ENCODE peak calls at places on chromosome 9, in eight cellular contexts. O is IMR-90, G is foreskin keratinocyte, F is A549, A is pancreas, H is gastrocnemius medialis, U is transverse colon, P is Peyer's patch. R is an unnamed sample.

GRCh38 chr9:102985162-102985900 is 9.8 kb upstream of the CYLC2 start:
- DNase-seq in O (no peak), G (no peak), F (no peak), A (no peak), H (no peak), U (no peak), P (no peak), R (no peak)

GRCh38 chr9:36584626-36585460 is 12.1 kb downstream of the MELK start:
- DNase-seq in O (peak; percentile 86), G (peak; percentile 86), F (no peak), A (no peak), H (no peak), U (no peak), P (no peak), R (no peak)

GRCh38 chr9:83355024-83355444 is 183.2 kb downstream of the FRMD3 start:
- DNase-seq in O (peak; percentile 6), G (peak; percentile 6), F (no peak), A (no peak), H (no peak), U (no peak), P (no peak), R (no peak)

GRCh38 chr9:88991066-88992030 is at the start of gene S1PR3:
- DNase-seq in O (no peak), G (peak; percentile 42), F (peak; percentile 68), A (peak; percentile 70), H (peak; percentile 23), U (peak; percentile 31), P (peak; percentile 61), R (peak; percentile 44)

GRCh38 chr9:4572184-4572826 is 82.0 kb downstream of the SLC1A1 start:
- DNase-seq in O (no peak), G (no peak), F (no peak), A (no peak), H (no peak), U (no peak), P (no peak), R (no peak)

GRCh38 chr9:137198748-137199276 is 1.7 kb downstream of the TPRN start:
- DNase-seq in O (no peak), G (no peak), F (no peak), A (peak; percentile 85), H (no peak), U (peak; percentile 39), P (no peak), R (no peak)

GRCh38 chr9:87676976-87677775 is 48.7 kb upstream of the CTSL start:
- DNase-seq in O (peak; percentile 4), G (no peak), F (no peak), A (no peak), H (peak; percentile 46), U (no peak), P (no peak), R (peak; percentile 39)

GRCh38 chr9:120925535-120926396 is 830 bp downstream of the TRAF1 start:
- DNase-seq in O (peak; percentile 99), G (peak; percentile 72), F (peak; percentile 69), A (peak; percentile 47), H (no peak), U (no peak), P (peak; percentile 66), R (no peak)

GRCh38 chr9:114851301-114851700 is 45.5 kb upstream of the TNFSF15 start:
- DNase-seq in O (no peak), G (no peak), F (no peak), A (no peak), H (no peak), U (no peak), P (no peak), R (no peak)

GRCh38 chr9:114278881-114279570 is 43.9 kb upstream of the ORM1 start:
- DNase-seq in O (peak; percentile 51), G (peak; percentile 97), F (peak; percentile 73), A (no peak), H (peak; percentile 10), U (no peak), P (no peak), R (no peak)

GRCh38 chr9:106675780-106676179 is 187.2 kb upstream of the ZNF462 start:
- DNase-seq in O (no peak), G (no peak), F (no peak), A (no peak), H (peak; percentile 92), U (no peak), P (no peak), R (no peak)

DNA sequence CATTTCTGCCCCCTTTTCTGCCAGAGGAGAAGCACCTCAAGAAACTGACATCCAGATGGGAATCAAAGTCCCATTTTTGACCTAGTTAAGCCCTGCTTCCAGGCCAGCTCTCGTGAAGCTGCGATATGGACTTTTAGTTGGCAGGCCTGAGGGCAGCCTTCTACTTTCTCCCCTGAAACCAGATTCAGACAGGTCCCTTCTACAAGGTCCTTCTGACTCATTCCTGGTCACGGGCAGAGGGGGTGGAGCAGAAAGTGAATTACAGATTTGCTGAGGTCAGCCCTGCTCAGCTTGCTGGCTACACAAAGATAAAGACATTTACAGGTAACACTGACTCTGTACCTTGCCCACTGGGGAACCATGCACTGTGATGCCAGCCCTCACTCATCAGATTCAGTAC is 52.8 kb upstream of the TUT7 start:
- DNase-seq in O (peak; percentile 75), G (peak; percentile 84), F (no peak), A (peak; percentile 88), H (no peak), U (no peak), P (no peak), R (no peak)
- H3K27ac ChIP-seq in O (peak overlapping the region; percentile 69), G (peak overlapping the region; percentile 96), F (peak overlapping the region; percentile 79), A (peak overlapping the region; percentile 82), H (peak overlapping the region; percentile 74), U (peak overlapping the region; percentile 34), P (no peak overlapping the region), R (no peak overlapping the region)

DNA sequence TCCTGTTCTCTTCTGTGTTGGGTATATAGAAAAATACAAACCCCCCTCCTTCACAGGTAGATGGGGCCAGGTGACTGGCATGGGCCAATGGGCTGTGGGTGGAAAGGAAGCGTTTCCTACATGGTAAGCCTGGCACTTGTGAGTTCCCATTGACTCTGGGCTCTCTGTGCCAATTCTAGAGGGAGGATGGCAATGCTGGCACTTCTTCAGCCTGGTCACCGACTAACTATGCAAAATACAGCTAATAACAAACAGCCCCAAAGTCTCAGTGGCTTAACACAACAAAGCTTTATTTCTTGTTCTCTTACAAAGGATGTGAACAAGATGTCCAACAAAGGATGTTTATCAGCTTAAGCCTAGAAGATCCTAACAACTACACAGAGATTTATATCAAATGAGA is 258.1 kb downstream of the SYK start:
- DNase-seq in O (no peak), G (no peak), F (no peak), A (no peak), H (no peak), U (no peak), P (no peak), R (peak; percentile 26)
- H3K4me1 ChIP-seq in O (peaks cover 26% of the 10 kb centered on the region), G (peaks cover 9% of the 10 kb centered on the region), F (peaks cover 31% of the 10 kb centered on the region), A (peaks cover 16% of the 10 kb centered on the region), H (peaks cover 43% of the 10 kb centered on the region), U (no peaks in the 10 kb centered on the region), P (no peaks in the 10 kb centered on the region), R (no peaks in the 10 kb centered on the region)

GRCh38 chr9:130998596-130999264 is 10.2 kb upstream of the LAMC3 start:
- DNase-seq in O (no peak), G (no peak), F (no peak), A (no peak), H (no peak), U (no peak), P (no peak), R (no peak)
- TF ChIP-seq CTCF in O (no peak), G (no peak), F (no peak), A (no peak), H (no peak), U (no peak), P (no peak), R (no peak)

GRCh38 chr9:737400-738120 is 103.9 kb upstream of the DMRT1 start:
- DNase-seq in O (no peak), G (no peak), F (no peak), A (no peak), H (no peak), U (no peak), P (no peak), R (no peak)
- H3K27ac ChIP-seq in O (peak overlapping the region; percentile 43), G (peak overlapping the region; percentile 21), F (peak overlapping the region; percentile 81), A (no peak overlapping the region), H (peak overlapping the region; percentile 85), U (peak overlapping the region; percentile 81), P (peak overlapping the region; percentile 79), R (peak overlapping the region; percentile 82)